ENCODE peak calls at places on chromosomes 4 and X, in four cellular contexts. I is endodermal cell, Q is left lung, B is foreskin keratinocyte. Y is an unnamed sample.
A peak's percentile ranks its signal among the peaks of the same experiment; 100 is the strongest.

GRCh38 chrX:73478961-73479360 is 32.1 kb downstream of the CDX4 start:
- DNase-seq in Q (no peak), I (no peak), B (no peak), Y (no peak)

GRCh38 chr4:19838858-19839257 is 412.8 kb upstream of the SLIT2 start:
- DNase-seq in I (no peak), Q (no peak), B (no peak), Y (no peak)

GRCh38 chr4:15695240-15695699 is 7.6 kb upstream of the BST1 start:
- DNase-seq in I (peak; percentile 86), Q (no peak), B (peak; percentile 99), Y (peak; percentile 87)

GRCh38 chrX:150574824-150575409 is 6.5 kb downstream of the MTM1 start:
- DNase-seq in I (no peak), B (no peak), Q (no peak), Y (no peak)

GRCh38 chr4:144579411-144580020 is 66.4 kb upstream of the HHIP start:
- DNase-seq in I (no peak), B (peak; percentile 86), Q (no peak), Y (no peak)

GRCh38 chr4:183722738-183723560 is 63.9 kb downstream of the TRAPPC11 start:
- DNase-seq in Q (peak; percentile 94), B (peak; percentile 35), I (peak; percentile 90), Y (no peak)

GRCh38 chr4:1113311-1114009 is at the start of gene RNF212:
- DNase-seq in Q (peak; percentile 85), B (no peak), I (peak; percentile 78), Y (no peak)

GRCh38 chr4:153747406-153747805 is 12.4 kb downstream of the RNF175 start:
- DNase-seq in B (no peak), I (no peak), Q (no peak), Y (no peak)

GRCh38 chrX:123756320-123756719 is 23.5 kb upstream of the THOC2 start:
- DNase-seq in Q (no peak), I (no peak), B (no peak), Y (no peak)

GRCh38 chrX:17744896-17745523 is 7.7 kb downstream of the SCML1 start:
- DNase-seq in I (no peak), B (no peak), Q (no peak), Y (no peak)

GRCh38 chrX:139020793-139021192 is 309.3 kb upstream of the FGF13 start:
- DNase-seq in I (no peak), B (no peak), Q (no peak), Y (no peak)

GRCh38 chr4:138096384-138097062 is 145.6 kb downstream of the SLC7A11 start:
- DNase-seq in Q (no peak), I (no peak), B (no peak), Y (no peak)

GRCh38 chr4:234178-234577 is 71.1 kb downstream of the ZNF732 start:
- DNase-seq in I (no peak), B (no peak), Q (no peak), Y (no peak)

GRCh38 chrX:8755813-8756212 is 23.9 kb upstream of the ANOS1 start:
- DNase-seq in I (no peak), B (peak; percentile 74), Q (no peak), Y (no peak)

GRCh38 chrX:136121788-136122187 is 25.5 kb upstream of the FHL1 start:
- DNase-seq in B (no peak), Q (no peak), I (no peak), Y (no peak)

GRCh38 chr4:37453004-37453360 is 208.4 kb downstream of the NWD2 start:
- DNase-seq in I (peak; percentile 86), B (peak; percentile 73), Q (no peak), Y (peak; percentile 69)

GRCh38 chr4:73988096-73988495 is at the start of gene PPBP:
- DNase-seq in Q (no peak), B (peak; percentile 62), I (no peak), Y (no peak)

GRCh38 chrX:40433160-40433559 is 147.6 kb upstream of the ATP6AP2 start:
- DNase-seq in I (no peak), Q (no peak), B (no peak), Y (no peak)

GRCh38 chrX:44927398-44927797 is 54.4 kb downstream of the KDM6A start:
- DNase-seq in Q (no peak), I (no peak), B (no peak), Y (no peak)

GRCh38 chr4:18421519-18421918 is 400.0 kb upstream of the LCORL start:
- DNase-seq in Q (no peak), I (no peak), B (no peak), Y (no peak)

GRCh38 chr4:94626942-94627341 is 130.8 kb upstream of the BMPR1B start:
- DNase-seq in Q (no peak), I (no peak), B (no peak), Y (no peak)

GRCh38 chrX:50068293-50068568 is 132.6 kb downstream of the AKAP4 start:
- DNase-seq in Q (no peak), I (no peak), B (no peak), Y (no peak)
- H3K27ac ChIP-seq in Q (no peak overlapping the region), I (peak overlapping the region; percentile 97), B (no peak overlapping the region), Y (no peak overlapping the region)

GRCh38 chr4:172998527-172999469 is 169.8 kb upstream of the GALNT7 start:
- DNase-seq in Q (no peak), I (no peak), B (peak; percentile 87), Y (no peak)
- H3K27ac ChIP-seq in Q (no peak overlapping the region), I (no peak overlapping the region), B (peak overlapping the region; percentile 81), Y (peak overlapping the region; percentile 87)

GRCh38 chr4:108203377-108203776 is 34.6 kb upstream of the LEF1 start:
- DNase-seq in B (no peak), I (no peak), Q (no peak), Y (no peak)

GRCh38 chr4:108199881-108200280 is 31.1 kb upstream of the LEF1 start:
- DNase-seq in I (no peak), Q (no peak), B (no peak), Y (no peak)

GRCh38 chr4:108205859-108206258 is 37.1 kb upstream of the LEF1 start:
- DNase-seq in Q (no peak), I (no peak), B (no peak), Y (no peak)

GRCh38 chr4:108204518-108204917 is 35.8 kb upstream of the LEF1 start:
- DNase-seq in I (no peak), Q (no peak), B (no peak), Y (no peak)

DNA sequence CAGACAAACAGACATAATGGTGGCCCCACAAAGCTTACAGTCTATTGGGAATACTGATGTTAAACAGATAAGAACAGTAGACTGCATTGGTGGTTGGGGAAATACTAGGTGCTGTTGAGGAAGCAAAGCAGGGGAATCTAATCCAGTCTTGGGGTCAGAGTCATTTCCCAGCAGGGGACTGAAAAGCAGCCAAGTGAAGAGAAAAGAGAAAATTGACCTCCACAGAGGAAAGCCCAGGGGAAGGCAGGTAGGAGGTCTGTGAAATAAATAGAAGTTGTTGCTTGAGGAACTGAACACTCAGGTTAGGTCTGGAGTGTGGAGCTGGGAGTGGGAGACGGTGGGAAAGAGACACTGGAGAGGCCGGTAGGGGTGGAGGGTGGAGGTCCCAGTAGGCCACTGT is 33.0 kb upstream of the LEF1 start:
- DNase-seq in B (no peak), Q (no peak), I (no peak), Y (no peak)
- H3K27ac ChIP-seq in B (no peak overlapping the region), Q (no peak overlapping the region), I (no peak overlapping the region), Y (no peak overlapping the region)

GRCh38 chrX:13087322-13088154 is 43.1 kb upstream of the FAM9C start:
- DNase-seq in B (peak; percentile 88), I (no peak), Q (no peak), Y (peak; percentile 80)
- H3K27ac ChIP-seq in B (peak overlapping the region; percentile 91), I (no peak overlapping the region), Q (peak overlapping the region; percentile 87), Y (peak overlapping the region; percentile 74)